ENCODE peak calls at places on chromosome 20, in eight cellular contexts. U is HFFc6, S is neural crest cell, Y is mucosa of descending colon, J is NB4, N is HFF-Myc, W is fibroblast of pulmonary artery, A is AG09309. G is an unnamed sample.

GRCh38 chr20:44069203-44069931 is 117.6 kb downstream of the JPH2 start:
- DNase-seq in N (no peak), J (peak; percentile 77), W (no peak), S (no peak), U (no peak), Y (peak; percentile 49), A (no peak), G (peak; percentile 51)

GRCh38 chr20:19589731-19590362 is 168.2 kb upstream of the RIN2 start:
- DNase-seq in N (no peak), U (no peak), A (no peak), Y (no peak), S (no peak), W (no peak), J (no peak), G (no peak)

GRCh38 chr20:25044660-25045342 is 13.1 kb downstream of the ACSS1 start:
- DNase-seq in N (no peak), Y (no peak), A (no peak), W (no peak), U (no peak), S (no peak), J (peak; percentile 70), G (no peak)

GRCh38 chr20:45872626-45873025 is 8.4 kb upstream of the ZSWIM1 start:
- DNase-seq in N (no peak), Y (no peak), S (no peak), U (no peak), A (no peak), J (no peak), W (no peak), G (no peak)

GRCh38 chr20:53331151-53331973 is 262.3 kb downstream of the ZNF217 start:
- DNase-seq in S (no peak), U (no peak), A (no peak), N (peak; percentile 27), J (no peak), Y (no peak), W (peak; percentile 13), G (no peak)

GRCh38 chr20:3380228-3381070 is 27.0 kb downstream of the DNAAF9 start:
- DNase-seq in J (no peak), N (no peak), W (no peak), Y (no peak), S (no peak), U (no peak), A (no peak), G (no peak)

GRCh38 chr20:7358670-7359069 is 581.6 kb downstream of the HAO1 start:
- DNase-seq in N (no peak), A (no peak), S (no peak), J (no peak), Y (no peak), U (no peak), W (no peak), G (no peak)

GRCh38 chr20:34022843-34023234 is 29.1 kb downstream of the RALY start:
- DNase-seq in N (no peak), A (no peak), W (no peak), Y (no peak), J (no peak), U (no peak), S (no peak), G (no peak)

GRCh38 chr20:61315319-61315718 is 63.3 kb downstream of the CDH4 start:
- DNase-seq in U (no peak), Y (no peak), A (no peak), N (no peak), W (no peak), S (no peak), J (no peak), G (no peak)

GRCh38 chr20:47725248-47725973 is 59.9 kb downstream of the SULF2 start:
- DNase-seq in A (peak; percentile 52), W (peak; percentile 90), Y (peak; percentile 85), N (peak; percentile 81), U (peak; percentile 57), J (peak; percentile 93), S (peak; percentile 81), G (peak; percentile 87)

GRCh38 chr20:38842558-38842981 is 37.1 kb downstream of the PPP1R16B start:
- DNase-seq in Y (peak; percentile 41), A (no peak), U (no peak), J (peak; percentile 30), N (no peak), S (no peak), W (no peak), G (peak; percentile 88)

GRCh38 chr20:25547063-25547462 is 38.3 kb downstream of the NINL start:
- DNase-seq in S (no peak), J (no peak), Y (no peak), A (no peak), N (no peak), U (no peak), W (no peak), G (no peak)

GRCh38 chr20:36791862-36792261 is 18.3 kb upstream of the DSN1 start:
- DNase-seq in U (no peak), Y (no peak), W (no peak), N (no peak), A (no peak), J (no peak), S (no peak), G (no peak)

GRCh38 chr20:36793294-36794115 is 19.9 kb upstream of the DSN1 start:
- DNase-seq in U (no peak), A (no peak), W (no peak), N (no peak), J (no peak), S (no peak), Y (no peak), G (no peak)

GRCh38 chr20:36795691-36796090 is 22.1 kb upstream of the DSN1 start:
- DNase-seq in J (no peak), W (no peak), S (no peak), N (no peak), Y (no peak), U (no peak), A (no peak), G (no peak)

GRCh38 chr20:36794116-36794474 is 20.5 kb upstream of the DSN1 start:
- DNase-seq in A (no peak), U (no peak), N (no peak), J (no peak), W (no peak), Y (no peak), S (no peak), G (no peak)

DNA sequence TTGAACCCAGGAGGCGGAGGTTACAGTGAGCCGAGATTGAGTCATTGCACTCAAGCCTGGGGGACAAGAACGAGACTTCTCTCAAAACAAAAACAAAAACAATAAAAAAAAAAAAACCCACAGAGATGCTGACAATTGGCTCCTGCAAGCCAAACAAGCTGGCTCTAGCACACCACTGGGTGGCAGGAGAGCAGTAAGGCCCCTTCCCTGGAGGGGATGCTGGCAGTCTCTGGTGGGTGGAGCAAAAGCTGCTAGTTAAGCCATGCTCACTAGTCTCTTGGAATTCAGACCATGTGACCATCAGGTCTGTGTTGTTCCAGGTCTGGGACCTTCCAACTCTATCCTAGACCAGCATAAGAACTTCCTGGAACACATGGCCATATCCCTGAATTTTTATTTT is 18.9 kb upstream of the DSN1 start:
- DNase-seq in J (peak; percentile 49), S (no peak), Y (peak; percentile 25), N (no peak), W (peak; percentile 63), A (peak; percentile 29), U (peak; percentile 76), G (peak; percentile 57)
- TF ChIP-seq CTCF in J (peak; percentile 31), S (peak; percentile 56), Y (no peak), N (peak; percentile 45), W (peak; percentile 45), A (peak; percentile 67), U (peak; percentile 73), G (peak; percentile 29)

GRCh38 chr20:16368645-16369292 is 204.5 kb downstream of the KIF16B start:
- DNase-seq in U (no peak), W (peak; percentile 20), J (no peak), N (no peak), Y (no peak), A (peak; percentile 11), S (no peak), G (no peak)
- TF ChIP-seq CTCF in U (no peak), W (no peak), J (no peak), N (no peak), Y (no peak), A (no peak), S (no peak), G (no peak)

GRCh38 chr20:63497138-63497945 is 1.5 kb downstream of the EEF1A2 start:
- DNase-seq in S (no peak), Y (no peak), J (no peak), U (no peak), W (no peak), N (no peak), A (no peak), G (no peak)

GRCh38 chr20:63497946-63498935 is 642 bp downstream of the EEF1A2 start:
- DNase-seq in A (no peak), J (peak; percentile 39), U (peak; percentile 12), N (no peak), S (no peak), Y (no peak), W (no peak), G (no peak)

GRCh38 chr20:63499333-63499969 is 568 bp upstream of the EEF1A2 start:
- DNase-seq in J (no peak), W (no peak), S (no peak), Y (no peak), N (no peak), U (no peak), A (no peak), G (no peak)

GRCh38 chr20:63500151-63500901 is 1.4 kb upstream of the EEF1A2 start:
- DNase-seq in N (no peak), U (no peak), Y (no peak), W (no peak), A (no peak), J (no peak), S (no peak), G (no peak)

DNA sequence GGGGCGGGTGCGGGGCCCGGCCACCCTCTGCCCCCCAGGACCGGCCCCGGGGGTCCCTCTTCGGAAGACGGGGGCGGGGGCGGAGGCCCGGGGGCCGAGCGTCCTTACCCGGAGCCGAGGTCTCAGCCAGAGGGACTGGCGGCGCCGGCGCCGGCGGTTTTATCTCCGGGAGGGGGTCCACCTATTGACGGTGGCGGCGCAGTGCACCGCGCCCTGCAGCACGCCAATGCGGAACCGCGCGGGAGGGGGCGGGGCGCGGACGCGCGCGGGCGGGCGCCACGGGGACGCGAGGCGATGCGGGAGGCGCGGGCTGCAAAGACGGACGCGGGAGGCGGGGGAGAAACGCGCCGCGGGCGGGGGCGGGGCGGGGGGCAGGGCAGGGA is at the start of gene EEF1A2:
- DNase-seq in N (no peak), A (no peak), J (no peak), W (no peak), S (no peak), Y (no peak), U (no peak), G (no peak)
- TF ChIP-seq CTCF in N (no peak), A (no peak), J (no peak), W (no peak), S (no peak), Y (no peak), U (peak; percentile 13), G (peak; percentile 8)

GRCh38 chr20:15406072-15406471 is 1068.7 kb upstream of the FLRT3 start:
- DNase-seq in N (no peak), U (no peak), A (no peak), W (no peak), S (no peak), J (no peak), Y (no peak), G (no peak)

DNA sequence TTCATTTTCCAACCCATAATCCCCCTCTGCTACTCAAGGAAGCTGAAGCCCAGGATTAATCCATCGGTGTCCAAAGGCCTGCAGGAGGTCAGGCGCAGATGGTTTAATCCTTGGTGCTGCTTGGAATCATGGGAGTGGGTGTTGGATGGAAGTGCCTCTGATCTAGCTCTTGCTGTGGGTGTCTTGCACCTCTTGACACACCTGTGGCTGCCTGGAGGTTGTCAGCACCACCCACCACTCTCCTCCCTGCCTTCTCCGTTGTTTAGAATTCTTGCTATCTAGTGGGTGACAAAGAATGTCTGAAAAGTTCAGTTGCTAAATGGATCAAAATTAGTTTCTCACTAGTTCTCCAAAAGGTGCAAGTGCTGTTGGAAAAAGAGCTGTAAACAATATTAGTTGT is 1074.4 kb upstream of the FLRT3 start:
- DNase-seq in S (no peak), N (no peak), U (no peak), J (no peak), A (no peak), Y (no peak), W (no peak), G (no peak)
- TF ChIP-seq CTCF in S (no peak), N (no peak), U (no peak), J (no peak), A (no peak), Y (no peak), W (no peak), G (no peak)